ENCODE peak calls at places on chromosome 16, in nine cellular contexts. D, Z, U, X, P, V, W, O and K are unnamed samples.
A peak's percentile ranks its signal among the peaks of the same experiment; 100 is the strongest.

GRCh38 chr16:69839798-69840409 is 77.8 kb downstream of the WWP2 start:
- DNase-seq in D (peak; percentile 90), V (no peak), P (no peak), X (no peak), U (peak; percentile 68), W (peak; percentile 76), O (no peak), Z (no peak), K (no peak)

GRCh38 chr16:27230562-27230991 is 27.3 kb downstream of the KDM8 start:
- DNase-seq in D (no peak), X (no peak), U (peak; percentile 74), Z (no peak), P (no peak), O (peak; percentile 54), W (peak; percentile 76), V (no peak), K (no peak)

GRCh38 chr16:47847220-47847970 is 308.4 kb downstream of the ABCC12 start:
- DNase-seq in O (no peak), U (no peak), X (no peak), Z (no peak), V (no peak), W (no peak), D (no peak), P (peak; percentile 58), K (no peak)

GRCh38 chr16:56401482-56401881 is 23.9 kb downstream of the AMFR start:
- DNase-seq in U (no peak), W (no peak), D (no peak), O (no peak), P (no peak), V (no peak), Z (no peak), X (no peak), K (no peak)

GRCh38 chr16:73285336-73285735 is 237.4 kb upstream of the ZFHX3 start:
- DNase-seq in W (no peak), P (no peak), X (no peak), V (no peak), O (no peak), D (no peak), U (no peak), Z (no peak), K (no peak)

GRCh38 chr16:12951392-12951791 is 50.0 kb downstream of the SHISA9 start:
- DNase-seq in U (no peak), X (no peak), P (no peak), O (no peak), D (peak; percentile 39), V (no peak), Z (no peak), W (no peak), K (no peak)

GRCh38 chr16:56450275-56450889 is 750 bp downstream of the NUDT21 start:
- DNase-seq in O (no peak), D (no peak), X (no peak), V (no peak), U (no peak), P (peak; percentile 14), W (no peak), Z (no peak), K (no peak)

GRCh38 chr16:30697264-30698138 is 1.5 kb upstream of the SRCAP start:
- DNase-seq in P (peak; percentile 94), X (no peak), O (no peak), U (no peak), V (peak; percentile 99), W (no peak), Z (no peak), D (no peak), K (no peak)

GRCh38 chr16:23348579-23349469 is 46.7 kb downstream of the SCNN1B start:
- DNase-seq in V (peak; percentile 26), X (peak; percentile 8), O (no peak), Z (no peak), W (no peak), U (no peak), P (no peak), D (no peak), K (no peak)

GRCh38 chr16:17348826-17349225 is 121.9 kb downstream of the XYLT1 start:
- DNase-seq in P (no peak), D (no peak), O (no peak), Z (no peak), U (no peak), V (no peak), W (no peak), X (no peak), K (no peak)

GRCh38 chr16:17346441-17346773 is 124.4 kb downstream of the XYLT1 start:
- DNase-seq in W (no peak), U (no peak), X (no peak), Z (no peak), P (no peak), V (no peak), D (no peak), O (no peak), K (no peak)

GRCh38 chr16:17348042-17348783 is 122.5 kb downstream of the XYLT1 start:
- DNase-seq in Z (no peak), P (no peak), O (no peak), D (no peak), V (no peak), U (no peak), X (peak; percentile 13), W (no peak), K (no peak)

GRCh38 chr16:17346774-17347569 is 123.8 kb downstream of the XYLT1 start:
- DNase-seq in Z (no peak), W (no peak), P (no peak), U (no peak), X (no peak), D (no peak), O (no peak), V (no peak), K (no peak)

DNA sequence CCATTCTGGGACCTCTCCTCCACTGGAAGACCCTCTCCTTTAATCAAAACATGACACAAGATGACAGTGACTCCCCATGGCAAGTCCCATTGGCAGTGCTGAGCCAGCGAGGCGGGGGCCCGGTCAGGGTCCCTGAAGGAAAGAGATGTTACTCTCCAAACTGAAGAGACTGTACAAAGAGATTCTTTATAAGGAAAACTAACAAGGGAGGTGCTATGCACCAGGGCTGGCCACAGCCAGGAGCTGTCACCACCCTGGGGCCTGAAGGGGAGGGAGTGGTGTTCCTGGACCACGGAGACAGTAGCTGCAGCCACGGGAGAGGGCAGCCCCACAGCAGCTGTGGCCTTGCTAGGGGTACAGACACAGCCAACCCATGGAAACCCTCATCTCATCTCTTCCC is 123.1 kb downstream of the XYLT1 start:
- DNase-seq in U (peak; percentile 66), W (no peak), P (no peak), X (peak; percentile 17), D (no peak), Z (no peak), V (no peak), O (no peak), K (no peak)
- H3K4me1 ChIP-seq in U (peaks cover 19% of the 10 kb centered on the region), W (peaks cover 63% of the 10 kb centered on the region), P (peaks cover 3% of the 10 kb centered on the region), X (no peaks in the 10 kb centered on the region), D (no peaks in the 10 kb centered on the region), Z (no peaks in the 10 kb centered on the region), V (peaks cover 76% of the 10 kb centered on the region), O (no peaks in the 10 kb centered on the region), K (peaks cover 14% of the 10 kb centered on the region)

GRCh38 chr16:67087291-67087690 is 22.4 kb upstream of the PHAF1 start:
- DNase-seq in P (no peak), O (no peak), V (no peak), W (no peak), X (no peak), D (no peak), Z (no peak), U (no peak), K (no peak)

GRCh38 chr16:67082100-67082499 is 27.6 kb upstream of the PHAF1 start:
- DNase-seq in W (no peak), P (no peak), U (no peak), X (no peak), Z (no peak), V (no peak), O (no peak), D (no peak), K (no peak)

GRCh38 chr16:67086829-67087228 is 22.9 kb upstream of the PHAF1 start:
- DNase-seq in X (no peak), U (no peak), V (no peak), Z (no peak), P (peak; percentile 69), O (no peak), D (no peak), W (no peak), K (no peak)

GRCh38 chr16:67084345-67085028 is 25.3 kb upstream of the PHAF1 start:
- DNase-seq in D (no peak), X (no peak), U (no peak), O (no peak), Z (no peak), P (peak; percentile 52), V (no peak), W (no peak), K (no peak)

DNA sequence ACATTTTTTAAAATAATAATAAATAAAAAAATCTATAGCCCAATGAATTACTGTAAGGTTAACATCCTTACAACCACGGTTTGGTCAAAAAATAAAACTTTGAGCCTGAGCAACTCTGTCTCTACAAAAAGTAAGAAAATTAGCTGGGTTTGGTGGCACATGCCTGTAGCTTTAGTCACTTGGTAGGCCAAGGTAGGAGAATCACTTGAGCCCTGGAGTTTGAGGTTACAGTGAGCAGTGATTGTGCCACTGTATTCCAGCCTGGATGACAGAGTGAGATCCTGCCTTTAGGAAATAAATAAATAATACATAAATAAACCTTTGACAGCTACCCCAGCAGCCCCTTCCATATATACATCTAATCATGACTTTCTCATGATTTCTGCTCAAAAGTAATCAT is 26.9 kb upstream of the PHAF1 start:
- DNase-seq in W (no peak), P (peak; percentile 22), V (no peak), Z (no peak), O (no peak), X (no peak), D (no peak), U (no peak), K (no peak)
- TF ChIP-seq CTCF in W (no peak), P (no peak), V (no peak), Z (no peak), O (no peak), X (no peak), D (no peak), U (no peak), K (no peak)

DNA sequence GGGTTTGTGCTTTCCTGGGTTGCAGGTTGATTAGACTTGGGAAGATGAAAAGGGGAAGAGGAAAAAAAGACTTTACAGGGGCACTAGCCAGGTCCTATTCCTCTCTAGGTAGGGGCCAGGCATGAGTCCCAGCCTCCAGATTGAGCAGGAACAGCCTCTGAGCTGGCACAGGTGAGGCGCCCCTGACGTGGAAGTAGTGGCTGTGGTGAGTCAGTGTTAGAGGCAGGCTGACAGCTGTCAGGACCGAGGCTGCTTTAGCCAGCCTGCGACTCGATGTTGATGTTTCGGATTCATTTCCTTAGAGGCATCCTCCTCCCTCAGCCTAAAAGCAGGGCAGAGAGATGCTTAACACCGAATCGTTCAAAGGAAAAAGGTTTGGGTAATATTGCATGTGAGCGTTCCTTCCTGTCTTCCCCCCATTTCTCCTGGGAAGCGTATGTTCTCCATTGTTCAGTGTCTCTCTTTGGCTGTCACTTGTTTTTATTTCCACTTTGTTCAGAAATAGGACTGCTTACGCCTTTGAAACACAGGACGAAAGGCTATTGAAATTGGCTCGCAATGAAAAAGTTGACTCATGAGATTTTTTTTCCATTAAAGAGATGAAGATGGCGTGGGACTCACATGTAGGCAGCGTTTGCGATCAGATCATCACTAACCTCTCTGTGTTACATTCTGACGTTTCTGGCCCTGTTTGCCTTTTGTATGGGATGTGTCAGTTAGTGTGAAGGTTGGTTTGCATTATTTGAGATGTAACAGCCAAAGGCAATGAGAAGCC is 1.2 kb downstream of the KIAA0513 start:
- DNase-seq in Z (peak; percentile 44), V (peak; percentile 83), P (peak; percentile 47), U (no peak), X (peak; percentile 56), O (peak; percentile 48), W (peak; percentile 84), D (peak; percentile 91), K (no peak)
- TF ChIP-seq POLR2A in Z (no peak), V (no peak), P (no peak), U (no peak), X (no peak), O (no peak), W (no peak), D (peak; percentile 77), K (no peak)

GRCh38 chr16:87922250-87922871 is 14.0 kb downstream of the CA5A start:
- DNase-seq in Z (no peak), U (peak; percentile 85), W (peak; percentile 70), X (peak; percentile 66), O (peak; percentile 83), V (no peak), D (peak; percentile 54), P (no peak), K (no peak)
- H3K4me1 ChIP-seq in Z (no peaks in the 10 kb centered on the region), U (no peaks in the 10 kb centered on the region), W (peaks cover 6% of the 10 kb centered on the region), X (peaks cover 9% of the 10 kb centered on the region), O (peaks cover 7% of the 10 kb centered on the region), V (no peaks in the 10 kb centered on the region), D (peaks cover 49% of the 10 kb centered on the region), P (no peaks in the 10 kb centered on the region), K (peaks cover 19% of the 10 kb centered on the region)